ENCODE peak calls at places on chromosomes 1 and 21, in four cellular contexts. One of them, this sample, is unnamed.

GRCh38 chr1:27752372-27752771 is 20.6 kb upstream of the STX12 start:
- DNase-seq in heart right ventricle: no peak
- DNase-seq in upper lobe of left lung: no peak
- DNase-seq in RWPE1: no peak
- DNase-seq in this sample: no peak

GRCh38 chr1:152440635-152441471 is 26.8 kb upstream of the CRNN start:
- DNase-seq in heart right ventricle: peak; percentile 73
- DNase-seq in upper lobe of left lung: no peak
- DNase-seq in RWPE1: peak; percentile 87
- DNase-seq in this sample: no peak

GRCh38 chr21:46431884-46432488 is 26.7 kb upstream of the DIP2A start:
- DNase-seq in heart right ventricle: no peak
- DNase-seq in upper lobe of left lung: no peak
- DNase-seq in RWPE1: no peak
- DNase-seq in this sample: no peak

GRCh38 chr1:150415800-150416199 is 51.9 kb downstream of the RPRD2 start:
- DNase-seq in heart right ventricle: no peak
- DNase-seq in upper lobe of left lung: no peak
- DNase-seq in RWPE1: no peak
- DNase-seq in this sample: no peak

GRCh38 chr1:232509570-232509969 is 120.4 kb downstream of the SIPA1L2 start:
- DNase-seq in heart right ventricle: peak; percentile 39
- DNase-seq in upper lobe of left lung: no peak
- DNase-seq in RWPE1: no peak
- DNase-seq in this sample: no peak

GRCh38 chr1:180863158-180863775 is 49.4 kb upstream of the KIAA1614 start:
- DNase-seq in heart right ventricle: peak; percentile 24
- DNase-seq in upper lobe of left lung: no peak
- DNase-seq in RWPE1: peak; percentile 40
- DNase-seq in this sample: no peak

GRCh38 chr1:231045318-231045717 is 5.3 kb upstream of the FAM89A start:
- DNase-seq in heart right ventricle: no peak
- DNase-seq in upper lobe of left lung: no peak
- DNase-seq in RWPE1: no peak
- DNase-seq in this sample: no peak

GRCh38 chr21:25871566-25871965 is 136.8 kb downstream of the GABPA start:
- DNase-seq in heart right ventricle: no peak
- DNase-seq in upper lobe of left lung: no peak
- DNase-seq in RWPE1: no peak
- DNase-seq in this sample: no peak

GRCh38 chr1:221664253-221664652 is 77.6 kb downstream of the DUSP10 start:
- DNase-seq in heart right ventricle: no peak
- DNase-seq in upper lobe of left lung: no peak
- DNase-seq in RWPE1: no peak
- DNase-seq in this sample: no peak

GRCh38 chr1:20153000-20153418 is 13.9 kb downstream of the PLA2G2F start:
- DNase-seq in heart right ventricle: peak; percentile 24
- DNase-seq in upper lobe of left lung: no peak
- DNase-seq in RWPE1: no peak
- DNase-seq in this sample: no peak

GRCh38 chr1:85448358-85448757 is 16.6 kb downstream of the DDAH1 start:
- DNase-seq in heart right ventricle: no peak
- DNase-seq in upper lobe of left lung: no peak
- DNase-seq in RWPE1: no peak
- DNase-seq in this sample: no peak

GRCh38 chr1:85332575-85332974 is 56.1 kb upstream of the BCL10 start:
- DNase-seq in heart right ventricle: no peak
- DNase-seq in upper lobe of left lung: peak; percentile 15
- DNase-seq in RWPE1: no peak
- DNase-seq in this sample: no peak

GRCh38 chr21:36310016-36310415 is 10.0 kb upstream of the MORC3 start:
- DNase-seq in heart right ventricle: no peak
- DNase-seq in upper lobe of left lung: no peak
- DNase-seq in RWPE1: no peak
- DNase-seq in this sample: no peak

GRCh38 chr1:94382163-94382562 is 36.0 kb upstream of the ABCD3 start:
- DNase-seq in heart right ventricle: no peak
- DNase-seq in upper lobe of left lung: no peak
- DNase-seq in RWPE1: no peak
- DNase-seq in this sample: no peak

GRCh38 chr1:192066202-192066601 is 92.1 kb upstream of the RGS18 start:
- DNase-seq in heart right ventricle: no peak
- DNase-seq in upper lobe of left lung: no peak
- DNase-seq in RWPE1: no peak
- DNase-seq in this sample: no peak

GRCh38 chr21:44656868-44657267 is 864 bp upstream of the KRTAP12-3 start:
- DNase-seq in heart right ventricle: no peak
- DNase-seq in upper lobe of left lung: no peak
- DNase-seq in RWPE1: no peak
- DNase-seq in this sample: peak; percentile 40

GRCh38 chr1:76176020-76176419 is 101.5 kb downstream of the ST6GALNAC3 start:
- DNase-seq in heart right ventricle: no peak
- DNase-seq in upper lobe of left lung: no peak
- DNase-seq in RWPE1: no peak
- DNase-seq in this sample: no peak

GRCh38 chr21:41562101-41563000 is 54.4 kb upstream of the TMPRSS2 start:
- DNase-seq in heart right ventricle: peak; percentile 17
- DNase-seq in upper lobe of left lung: peak; percentile 71
- DNase-seq in RWPE1: no peak
- DNase-seq in this sample: no peak

GRCh38 chr1:17895401-17895800 is 140.3 kb downstream of the ACTL8 start:
- DNase-seq in heart right ventricle: no peak
- DNase-seq in upper lobe of left lung: no peak
- DNase-seq in RWPE1: no peak
- DNase-seq in this sample: no peak

GRCh38 chr1:64474639-64475038 is 4.7 kb downstream of the CACHD1 start:
- DNase-seq in heart right ventricle: peak; percentile 38
- DNase-seq in upper lobe of left lung: no peak
- DNase-seq in RWPE1: no peak
- DNase-seq in this sample: no peak

GRCh38 chr1:202957733-202958543 is at the start of gene ADIPOR1:
- DNase-seq in heart right ventricle: peak; percentile 91
- DNase-seq in upper lobe of left lung: peak; percentile 99
- DNase-seq in RWPE1: peak; percentile 98
- DNase-seq in this sample: peak; percentile 93
- TF ChIP-seq CTCF in heart right ventricle: peak; percentile 37
- TF ChIP-seq CTCF in upper lobe of left lung: peak; percentile 30
- TF ChIP-seq CTCF in RWPE1: no peak
- TF ChIP-seq CTCF in this sample: peak; percentile 51

GRCh38 chr1:109191377-109191776 is 22.3 kb upstream of the SARS1 start:
- DNase-seq in heart right ventricle: no peak
- DNase-seq in upper lobe of left lung: no peak
- DNase-seq in RWPE1: no peak
- DNase-seq in this sample: no peak
- TF ChIP-seq CTCF in heart right ventricle: peak; percentile 10
- TF ChIP-seq CTCF in upper lobe of left lung: no peak
- TF ChIP-seq CTCF in RWPE1: no peak
- TF ChIP-seq CTCF in this sample: peak; percentile 53

GRCh38 chr1:5996641-5997270 is 4.5 kb upstream of the NPHP4 start:
- DNase-seq in heart right ventricle: no peak
- DNase-seq in upper lobe of left lung: no peak
- DNase-seq in RWPE1: no peak
- DNase-seq in this sample: no peak

GRCh38 chr1:5992814-5993552 is 758 bp upstream of the NPHP4 start:
- DNase-seq in heart right ventricle: no peak
- DNase-seq in upper lobe of left lung: no peak
- DNase-seq in RWPE1: peak; percentile 46
- DNase-seq in this sample: no peak

GRCh38 chr1:5993553-5994510 is 1.6 kb upstream of the NPHP4 start:
- DNase-seq in heart right ventricle: no peak
- DNase-seq in upper lobe of left lung: no peak
- DNase-seq in RWPE1: peak; percentile 26
- DNase-seq in this sample: no peak

GRCh38 chr1:5995871-5996630 is 3.8 kb upstream of the NPHP4 start:
- DNase-seq in heart right ventricle: no peak
- DNase-seq in upper lobe of left lung: no peak
- DNase-seq in RWPE1: no peak
- DNase-seq in this sample: no peak

DNA sequence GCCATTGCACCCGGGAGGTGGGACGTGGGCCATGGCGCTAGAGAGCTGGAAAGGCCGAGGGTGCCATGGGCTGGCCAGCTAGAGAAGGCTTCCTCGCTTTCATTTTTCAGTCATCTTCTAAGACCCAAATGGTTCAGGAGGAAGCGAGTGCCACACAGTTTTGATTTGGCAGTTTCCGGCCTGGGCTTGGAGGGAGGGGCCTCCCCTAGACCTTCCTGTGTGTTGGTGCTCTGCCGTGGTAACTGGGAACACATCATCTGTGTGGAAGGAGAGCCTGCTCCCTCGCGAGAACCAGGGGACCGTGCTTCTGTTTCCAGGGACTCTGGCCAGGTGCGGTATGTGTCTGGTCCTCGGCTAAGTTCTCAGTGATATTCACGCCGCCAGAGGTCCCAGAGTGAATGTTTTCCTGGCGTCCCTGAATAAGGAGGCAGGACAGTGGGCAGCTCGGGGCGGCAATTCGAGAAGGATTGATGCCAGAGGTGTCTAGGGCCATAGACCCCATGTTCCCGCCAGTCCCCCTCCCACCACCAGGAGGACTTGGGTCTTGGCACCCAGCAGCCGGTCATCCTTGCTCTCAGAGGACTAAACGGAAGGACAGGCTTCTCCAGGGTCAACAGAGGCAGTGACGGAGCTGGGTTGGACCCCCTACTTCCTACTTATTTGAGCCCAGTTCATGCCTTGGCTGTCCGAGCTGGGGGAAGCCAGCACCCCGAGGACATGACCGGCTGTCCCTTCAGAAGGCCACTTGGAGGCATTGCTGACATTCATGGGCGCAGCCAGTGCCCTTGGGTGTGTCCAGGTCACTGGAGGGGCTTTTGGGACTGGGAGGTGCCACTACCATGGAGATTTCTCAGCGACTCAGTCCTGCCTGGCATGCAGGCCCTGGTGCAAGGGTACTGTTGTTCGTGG is 2.7 kb upstream of the NPHP4 start:
- DNase-seq in heart right ventricle: no peak
- DNase-seq in upper lobe of left lung: no peak
- DNase-seq in RWPE1: no peak
- DNase-seq in this sample: no peak
- TF ChIP-seq CTCF in heart right ventricle: no peak
- TF ChIP-seq CTCF in upper lobe of left lung: no peak
- TF ChIP-seq CTCF in RWPE1: no peak
- TF ChIP-seq CTCF in this sample: peak; percentile 25

GRCh38 chr1:174359454-174359805 is 88.3 kb upstream of the GPR52 start:
- DNase-seq in heart right ventricle: no peak
- DNase-seq in upper lobe of left lung: no peak
- DNase-seq in RWPE1: no peak
- DNase-seq in this sample: no peak

GRCh38 chr1:174352883-174353608 is 94.7 kb upstream of the GPR52 start:
- DNase-seq in heart right ventricle: no peak
- DNase-seq in upper lobe of left lung: no peak
- DNase-seq in RWPE1: no peak
- DNase-seq in this sample: no peak

GRCh38 chr1:174358344-174358743 is 89.4 kb upstream of the GPR52 start:
- DNase-seq in heart right ventricle: no peak
- DNase-seq in upper lobe of left lung: no peak
- DNase-seq in RWPE1: no peak
- DNase-seq in this sample: no peak

GRCh38 chr1:174358786-174359453 is 88.8 kb upstream of the GPR52 start:
- DNase-seq in heart right ventricle: no peak
- DNase-seq in upper lobe of left lung: no peak
- DNase-seq in RWPE1: no peak
- DNase-seq in this sample: no peak
- TF ChIP-seq CTCF in heart right ventricle: no peak
- TF ChIP-seq CTCF in upper lobe of left lung: no peak
- TF ChIP-seq CTCF in RWPE1: no peak
- TF ChIP-seq CTCF in this sample: no peak

GRCh38 chr1:245153081-245153644 is 1.6 kb upstream of the KIF26B start:
- DNase-seq in heart right ventricle: peak; percentile 41
- DNase-seq in upper lobe of left lung: peak; percentile 85
- DNase-seq in RWPE1: peak; percentile 66
- DNase-seq in this sample: peak; percentile 78
- TF ChIP-seq CTCF in heart right ventricle: peak; percentile 80
- TF ChIP-seq CTCF in upper lobe of left lung: peak; percentile 53
- TF ChIP-seq CTCF in RWPE1: peak; percentile 75
- TF ChIP-seq CTCF in this sample: peak; percentile 93

DNA sequence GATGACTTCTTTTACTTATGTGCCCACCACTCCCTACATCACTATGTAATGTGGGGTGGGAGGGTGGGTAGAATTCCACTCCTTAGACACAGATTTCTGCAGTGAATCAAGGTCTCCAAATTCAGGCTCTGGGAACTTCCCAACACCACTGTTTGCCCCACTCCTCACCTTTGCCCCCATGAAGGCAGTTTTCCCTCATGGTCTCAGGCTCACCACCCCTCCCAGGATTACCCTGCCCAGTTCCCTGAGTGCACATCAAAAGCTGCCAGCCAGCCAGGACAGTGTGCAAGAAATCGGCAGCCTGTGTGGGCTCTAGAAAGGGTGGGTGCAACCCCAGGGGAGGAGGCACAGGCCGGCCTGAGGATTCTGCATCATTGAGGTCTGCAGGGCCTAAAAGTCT is 14.8 kb downstream of the NENF start:
- DNase-seq in heart right ventricle: no peak
- DNase-seq in upper lobe of left lung: no peak
- DNase-seq in RWPE1: no peak
- DNase-seq in this sample: no peak
- TF ChIP-seq CTCF in heart right ventricle: no peak
- TF ChIP-seq CTCF in upper lobe of left lung: no peak
- TF ChIP-seq CTCF in RWPE1: no peak
- TF ChIP-seq CTCF in this sample: no peak

GRCh38 chr1:160330119-160330518 is 12.9 kb downstream of the COPA start:
- DNase-seq in heart right ventricle: no peak
- DNase-seq in upper lobe of left lung: no peak
- DNase-seq in RWPE1: no peak
- DNase-seq in this sample: no peak
- TF ChIP-seq CTCF in heart right ventricle: no peak
- TF ChIP-seq CTCF in upper lobe of left lung: no peak
- TF ChIP-seq CTCF in RWPE1: no peak
- TF ChIP-seq CTCF in this sample: no peak

GRCh38 chr1:235558783-235559182 is 54.5 kb upstream of the B3GALNT2 start:
- DNase-seq in heart right ventricle: no peak
- DNase-seq in upper lobe of left lung: no peak
- DNase-seq in RWPE1: no peak
- DNase-seq in this sample: no peak

GRCh38 chr1:235562589-235562988 is 58.3 kb upstream of the B3GALNT2 start:
- DNase-seq in heart right ventricle: no peak
- DNase-seq in upper lobe of left lung: no peak
- DNase-seq in RWPE1: no peak
- DNase-seq in this sample: no peak

GRCh38 chr1:235556807-235557206 is 52.6 kb upstream of the B3GALNT2 start:
- DNase-seq in heart right ventricle: no peak
- DNase-seq in upper lobe of left lung: no peak
- DNase-seq in RWPE1: no peak
- DNase-seq in this sample: no peak

GRCh38 chr1:235553063-235553675 is 48.9 kb upstream of the B3GALNT2 start:
- DNase-seq in heart right ventricle: no peak
- DNase-seq in upper lobe of left lung: no peak
- DNase-seq in RWPE1: no peak
- DNase-seq in this sample: no peak

DNA sequence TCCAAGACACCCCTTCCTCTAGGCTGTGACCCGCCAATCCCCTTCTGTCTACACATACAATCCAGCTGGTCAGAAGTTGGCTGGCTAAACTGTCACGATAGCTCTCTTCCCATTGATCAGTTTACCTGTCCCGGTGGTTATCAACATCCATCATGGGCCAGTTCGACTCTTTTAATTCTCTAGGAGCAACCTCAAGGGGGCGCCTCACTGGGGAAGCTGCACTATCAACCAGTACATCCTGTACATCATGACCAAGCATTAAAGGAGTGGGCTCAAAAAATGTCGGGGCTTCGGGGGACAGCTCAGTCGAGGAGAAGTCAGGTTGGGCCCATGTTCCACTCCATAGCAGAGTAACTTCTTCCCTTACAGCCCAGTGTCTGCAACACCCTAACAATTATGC is 53.2 kb upstream of the B3GALNT2 start:
- DNase-seq in heart right ventricle: no peak
- DNase-seq in upper lobe of left lung: no peak
- DNase-seq in RWPE1: no peak
- DNase-seq in this sample: no peak
- TF ChIP-seq CTCF in heart right ventricle: peak; percentile 19
- TF ChIP-seq CTCF in upper lobe of left lung: no peak
- TF ChIP-seq CTCF in RWPE1: no peak
- TF ChIP-seq CTCF in this sample: peak; percentile 39

This sample was measured in type B pancreatic cell.